ENCODE peak calls at places on chromosomes 5 and 9, in five cellular contexts. G is DMS79 treated with DMSO at 0.1 percent for 48 hours, W is brain microvascular endothelial cell, P is NCI-H510A, N is ACHN. B is an unnamed sample.

GRCh38 chr9:14203366-14204056 is 110.4 kb downstream of the NFIB start:
- DNase-seq in G (peak), W (peak), P (no peak), N (no peak), B (no peak)

GRCh38 chr5:16137177-16137576 is 42.4 kb downstream of the MARCHF11 start:
- DNase-seq in G (no peak), W (no peak), P (no peak), N (no peak), B (no peak)

GRCh38 chr5:68304421-68305052 is 89.0 kb downstream of the PIK3R1 start:
- DNase-seq in G (no peak), W (no peak), P (no peak), N (no peak), B (no peak)

GRCh38 chr5:3303777-3304176 is 291.9 kb upstream of the IRX1 start:
- DNase-seq in G (no peak), W (no peak), P (no peak), N (no peak), B (no peak)

GRCh38 chr5:80260461-80260860 is 4.6 kb upstream of the SERINC5 start:
- DNase-seq in G (no peak), W (no peak), P (no peak), N (no peak), B (no peak)

GRCh38 chr9:124852121-124852828 is 985 bp upstream of the WDR38 start:
- DNase-seq in G (no peak), W (no peak), P (no peak), N (no peak), B (no peak)

GRCh38 chr5:72508241-72509170 is 1.3 kb upstream of the ZNF366 start:
- DNase-seq in G (no peak), W (no peak), P (no peak), N (no peak), B (no peak)

GRCh38 chr9:122001491-122002201 is 91.5 kb downstream of the TTLL11 start:
- DNase-seq in G (peak), W (peak), P (no peak), N (no peak), B (no peak)

GRCh38 chr5:79859588-79859987 is 131.5 kb downstream of the MTX3 start:
- DNase-seq in G (no peak), W (no peak), P (no peak), N (no peak), B (no peak)

GRCh38 chr5:94632024-94632423 is 13.6 kb downstream of the SLF1 start:
- DNase-seq in G (no peak), W (no peak), P (no peak), N (no peak), B (no peak)

GRCh38 chr5:23977996-23978395 is 470.6 kb downstream of the PRDM9 start:
- DNase-seq in G (no peak), W (no peak), P (no peak), N (peak), B (no peak)

GRCh38 chr5:146313027-146313426 is 25.6 kb upstream of the POU4F3 start:
- DNase-seq in G (no peak), W (no peak), P (no peak), N (no peak), B (no peak)

GRCh38 chr5:4206127-4206526 is 610.5 kb downstream of the IRX1 start:
- DNase-seq in G (no peak), W (no peak), P (no peak), N (no peak), B (no peak)

GRCh38 chr9:124478014-124478753 is 27.9 kb downstream of the ADGRD2 start:
- DNase-seq in G (peak), W (no peak), P (no peak), N (no peak), B (no peak)

GRCh38 chr5:62340392-62340791 is 34.4 kb downstream of the KIF2A start:
- DNase-seq in G (no peak), W (peak), P (no peak), N (peak), B (no peak)

GRCh38 chr5:179290681-179291540 is 54.4 kb downstream of the ADAMTS2 start:
- DNase-seq in G (no peak), W (no peak), P (no peak), N (no peak), B (no peak)

GRCh38 chr9:35733109-35733541 is 659 bp downstream of the CREB3 start:
- DNase-seq in G (peak), W (peak), P (peak), N (peak), B (no peak)

GRCh38 chr5:151617841-151618710 is 26.9 kb upstream of the FAT2 start:
- DNase-seq in G (no peak), W (no peak), P (no peak), N (no peak), B (no peak)

GRCh38 chr9:116741742-116742141 is 54.6 kb downstream of the TRIM32 start:
- DNase-seq in G (no peak), W (no peak), P (no peak), N (no peak), B (no peak)

GRCh38 chr5:57505640-57506039 is 23.0 kb upstream of the ACTBL2 start:
- DNase-seq in G (no peak), W (no peak), P (no peak), N (no peak), B (no peak)

GRCh38 chr5:95134326-95134725 is 150.6 kb downstream of the MCTP1 start:
- DNase-seq in G (no peak), W (no peak), P (no peak), N (no peak), B (no peak)

GRCh38 chr5:15105799-15106393 is 234.3 kb upstream of the ANKH start:
- DNase-seq in G (no peak), W (peak), P (peak), N (peak), B (no peak)

GRCh38 chr5:134510970-134511795 is 14.3 kb upstream of the JADE2 start:
- DNase-seq in G (no peak), W (peak), P (no peak), N (peak), B (peak)

GRCh38 chr9:81906656-81907055 is 21.6 kb upstream of the SPATA31D4 start:
- DNase-seq in G (no peak), W (peak), P (no peak), N (no peak), B (no peak)

GRCh38 chr9:85890962-85891361 is 50.0 kb upstream of the NAA35 start:
- DNase-seq in G (no peak), W (no peak), P (no peak), N (no peak), B (no peak)

GRCh38 chr5:132085686-132086085 is 12.1 kb downstream of the CSF2 start:
- DNase-seq in G (no peak), W (no peak), P (no peak), N (no peak), B (no peak)

GRCh38 chr5:97044057-97044456 is 98.4 kb downstream of the LIX1 start:
- DNase-seq in G (no peak), W (peak), P (no peak), N (peak), B (no peak)

B was measured in stimulated activated CD8-positive, alpha-beta memory T cell treated with anti-CD3 and anti-CD28 coated beads, Interleukin-15, amount 100 ng/mL, for 48 hours.